ENCODE peak calls at places on chromosomes 6 and 20, in eight cellular contexts. B is mammary epithelial cell, D is PC-3, C is Panc1, E is uterus, R is A549, J is kidney, K is tibial artery. M is an unnamed sample.

GRCh38 chr6:33540768-33541167 is 39.3 kb downstream of the BAK1 start:
- DNase-seq in B (no peak), E (no peak), J (no peak), R (no peak), C (no peak), D (no peak), K (no peak), M (no peak)

GRCh38 chr20:21396045-21396893 is 1.1 kb downstream of the NKX2-4 start:
- DNase-seq in B (peak), E (no peak), R (no peak), K (no peak), D (no peak), C (no peak), J (peak), M (no peak)

GRCh38 chr20:49483018-49483705 is 694 bp upstream of the KCNB1 start:
- DNase-seq in E (no peak), R (no peak), J (no peak), B (no peak), C (no peak), D (no peak), K (no peak), M (no peak)

GRCh38 chr6:30171677-30172471 is 8.5 kb downstream of the TRIM15 start:
- DNase-seq in K (no peak), J (no peak), E (no peak), B (no peak), R (no peak), D (no peak), C (no peak), M (no peak)

GRCh38 chr6:77652739-77653138 is at the start of gene MEI4:
- DNase-seq in D (no peak), J (no peak), B (no peak), R (no peak), C (no peak), K (no peak), E (no peak), M (no peak)

GRCh38 chr6:25487012-25487411 is 165.0 kb upstream of the SCGN start:
- DNase-seq in K (no peak), E (no peak), C (no peak), B (no peak), D (no peak), J (no peak), R (no peak), M (no peak)

GRCh38 chr6:12196326-12196936 is 93.7 kb upstream of the EDN1 start:
- DNase-seq in C (no peak), J (no peak), R (no peak), E (no peak), D (peak), B (peak), K (no peak), M (no peak)

GRCh38 chr20:32898721-32899120 is 40.0 kb downstream of the EFCAB8 start:
- DNase-seq in E (no peak), R (no peak), K (no peak), J (no peak), B (no peak), D (no peak), C (no peak), M (no peak)

GRCh38 chr6:48032156-48032555 is 78.8 kb downstream of the PTCHD4 start:
- DNase-seq in R (peak), K (no peak), J (no peak), B (peak), C (no peak), E (no peak), D (peak), M (no peak)

GRCh38 chr6:166448432-166448831 is 65.7 kb upstream of the MPC1 start:
- DNase-seq in B (no peak), D (no peak), J (peak), E (no peak), K (no peak), R (no peak), C (no peak), M (no peak)

GRCh38 chr6:62516287-62517152 is 230.5 kb upstream of the KHDRBS2 start:
- DNase-seq in D (no peak), K (no peak), J (no peak), E (no peak), C (no peak), B (no peak), R (no peak), M (no peak)
- H3K4me3 ChIP-seq in D (no peak), K (no peak), J (no peak), E (no peak), C (no peak), B (no peak), R (no peak), M (no peak)

DNA sequence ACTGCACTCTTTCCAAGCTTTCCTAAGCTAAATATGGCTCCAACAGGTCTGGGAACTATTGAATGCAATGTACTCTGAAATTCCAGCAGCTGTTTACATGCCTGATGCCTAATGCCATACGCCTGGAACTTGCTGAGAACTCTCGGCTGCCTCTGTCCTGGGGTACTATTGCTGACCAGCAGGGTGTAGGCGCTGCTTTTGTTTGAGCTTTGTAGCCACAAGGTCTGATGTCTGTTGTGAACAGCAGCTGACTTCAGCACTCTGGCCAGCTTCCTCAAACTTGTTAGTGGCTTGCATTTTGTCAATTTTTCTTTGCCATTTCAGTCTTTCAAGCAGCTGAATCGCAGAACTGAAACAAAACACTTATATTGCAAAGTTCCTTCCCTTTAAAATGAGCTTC is 26.7 kb downstream of the SAYSD1 start:
- DNase-seq in J (no peak), C (no peak), E (no peak), K (peak), R (peak), D (peak), B (no peak), M (no peak)
- TF ChIP-seq CTCF in J (peak), C (no peak), E (peak), K (peak), R (no peak), D (peak), B (no peak), M (peak)

GRCh38 chr6:1311400-1312192 is at the start of gene FOXQ1:
- DNase-seq in E (no peak), C (no peak), J (peak), K (no peak), B (peak), D (peak), R (peak), M (peak)

GRCh38 chr6:1310628-1311399 is 1.1 kb upstream of the FOXQ1 start:
- DNase-seq in B (peak), E (no peak), D (peak), C (no peak), J (peak), R (peak), K (no peak), M (no peak)

GRCh38 chr6:1313364-1313754 is 1.5 kb downstream of the FOXQ1 start:
- DNase-seq in D (no peak), R (no peak), K (no peak), B (no peak), E (no peak), C (no peak), J (no peak), M (no peak)

GRCh38 chr6:1312444-1313363 is 806 bp downstream of the FOXQ1 start:
- DNase-seq in D (no peak), R (peak), J (peak), C (no peak), K (no peak), E (no peak), B (peak), M (no peak)

DNA sequence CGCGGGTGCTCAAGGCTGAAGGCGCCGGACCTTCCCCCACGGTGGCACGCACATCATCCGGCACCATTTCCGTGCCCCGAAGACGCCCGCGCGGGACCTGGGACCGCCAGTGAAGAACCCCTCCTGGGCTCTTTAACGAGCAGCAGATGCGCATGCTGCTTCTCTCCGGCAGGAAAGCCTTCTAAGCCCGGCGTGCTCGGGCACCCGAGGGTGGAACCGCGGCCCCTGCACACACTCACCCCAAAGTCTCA is 220 bp downstream of the FOXQ1 start:
- DNase-seq in J (no peak), R (no peak), E (no peak), K (no peak), C (no peak), B (no peak), D (no peak), M (no peak)
- H3K27ac ChIP-seq in J (peak), R (peak), E (no peak), K (no peak), C (peak), B (peak), D (peak), M (no peak)

GRCh38 chr6:42443312-42444075 is 8.2 kb downstream of the TRERF1 start:
- DNase-seq in J (no peak), C (no peak), R (no peak), E (peak), B (no peak), D (no peak), K (no peak), M (no peak)

GRCh38 chr6:42440027-42440426 is 11.7 kb downstream of the TRERF1 start:
- DNase-seq in C (no peak), K (no peak), D (no peak), J (no peak), B (no peak), E (no peak), R (no peak), M (no peak)

GRCh38 chr6:42436825-42437224 is 14.9 kb downstream of the TRERF1 start:
- DNase-seq in C (no peak), R (no peak), K (no peak), J (no peak), D (no peak), E (no peak), B (no peak), M (no peak)

GRCh38 chr6:42441661-42442081 is 10.1 kb downstream of the TRERF1 start:
- DNase-seq in C (no peak), J (no peak), K (no peak), R (no peak), E (no peak), B (no peak), D (no peak), M (no peak)

GRCh38 chr6:42441059-42441471 is 10.7 kb downstream of the TRERF1 start:
- DNase-seq in C (no peak), B (no peak), K (no peak), E (peak), J (no peak), R (no peak), D (no peak), M (no peak)
- H3K4me3 ChIP-seq in C (peak), B (no peak), K (no peak), E (peak), J (peak), R (no peak), D (no peak), M (no peak)